ENCODE peak calls at places on chromosomes 2 and 18, in four cellular contexts. One of them, this sample, is unnamed.

GRCh38 chr2:239502430-239503221 is 101.8 kb upstream of the HDAC4 start:
- DNase-seq in SK-N-SH: no peak
- DNase-seq in epithelial cell of esophagus: no peak
- DNase-seq in upper lobe of left lung: peak; percentile 82
- DNase-seq in this sample: no peak

GRCh38 chr2:178718988-178719387 is 88.2 kb downstream of the TTN start:
- DNase-seq in SK-N-SH: no peak
- DNase-seq in epithelial cell of esophagus: no peak
- DNase-seq in upper lobe of left lung: no peak
- DNase-seq in this sample: no peak

GRCh38 chr18:37701967-37702366 is 136.4 kb upstream of the CELF4 start:
- DNase-seq in SK-N-SH: no peak
- DNase-seq in epithelial cell of esophagus: no peak
- DNase-seq in upper lobe of left lung: no peak
- DNase-seq in this sample: no peak

GRCh38 chr2:11550302-11550701 is 16.5 kb downstream of the GREB1 start:
- DNase-seq in SK-N-SH: no peak
- DNase-seq in epithelial cell of esophagus: no peak
- DNase-seq in upper lobe of left lung: no peak
- DNase-seq in this sample: no peak

GRCh38 chr2:95012881-95013550 is 12.5 kb upstream of the MAL start:
- DNase-seq in SK-N-SH: no peak
- DNase-seq in epithelial cell of esophagus: no peak
- DNase-seq in upper lobe of left lung: no peak
- DNase-seq in this sample: no peak

GRCh38 chr2:100988630-100989417 is 13.3 kb upstream of the RPL31 start:
- DNase-seq in SK-N-SH: no peak
- DNase-seq in epithelial cell of esophagus: no peak
- DNase-seq in upper lobe of left lung: peak; percentile 47
- DNase-seq in this sample: no peak

GRCh38 chr2:80496770-80497169 is 192.2 kb upstream of the LRRTM1 start:
- DNase-seq in SK-N-SH: no peak
- DNase-seq in epithelial cell of esophagus: peak; percentile 83
- DNase-seq in upper lobe of left lung: no peak
- DNase-seq in this sample: peak; percentile 77

GRCh38 chr2:224865016-224865415 is 148.9 kb upstream of the CCDC195 start:
- DNase-seq in SK-N-SH: peak; percentile 53
- DNase-seq in epithelial cell of esophagus: no peak
- DNase-seq in upper lobe of left lung: no peak
- DNase-seq in this sample: no peak

GRCh38 chr18:74388227-74388626 is 68.9 kb downstream of the DIPK1C start:
- DNase-seq in SK-N-SH: no peak
- DNase-seq in epithelial cell of esophagus: peak; percentile 19
- DNase-seq in upper lobe of left lung: no peak
- DNase-seq in this sample: peak; percentile 16

GRCh38 chr2:64626146-64626809 is 27.4 kb downstream of the SERTAD2 start:
- DNase-seq in SK-N-SH: no peak
- DNase-seq in epithelial cell of esophagus: no peak
- DNase-seq in upper lobe of left lung: no peak
- DNase-seq in this sample: no peak

GRCh38 chr2:120373424-120373823 is 27.5 kb downstream of the INHBB start:
- DNase-seq in SK-N-SH: no peak
- DNase-seq in epithelial cell of esophagus: no peak
- DNase-seq in upper lobe of left lung: no peak
- DNase-seq in this sample: no peak

GRCh38 chr2:105977212-105977611 is 216.9 kb downstream of the UXS1 start:
- DNase-seq in SK-N-SH: no peak
- DNase-seq in epithelial cell of esophagus: peak; percentile 85
- DNase-seq in upper lobe of left lung: no peak
- DNase-seq in this sample: peak; percentile 46

GRCh38 chr2:165070089-165070488 is 114.8 kb upstream of the SLC38A11 start:
- DNase-seq in SK-N-SH: no peak
- DNase-seq in epithelial cell of esophagus: no peak
- DNase-seq in upper lobe of left lung: peak; percentile 21
- DNase-seq in this sample: no peak

GRCh38 chr18:9413586-9413985 is 61.7 kb upstream of the RALBP1 start:
- DNase-seq in SK-N-SH: no peak
- DNase-seq in epithelial cell of esophagus: peak; percentile 10
- DNase-seq in upper lobe of left lung: no peak
- DNase-seq in this sample: no peak

GRCh38 chr2:53182609-53183008 is 585.0 kb upstream of the CHAC2 start:
- DNase-seq in SK-N-SH: no peak
- DNase-seq in epithelial cell of esophagus: peak; percentile 71
- DNase-seq in upper lobe of left lung: no peak
- DNase-seq in this sample: no peak

GRCh38 chr2:98842136-98842535 is 93.9 kb downstream of the CRACDL start:
- DNase-seq in SK-N-SH: no peak
- DNase-seq in epithelial cell of esophagus: no peak
- DNase-seq in upper lobe of left lung: no peak
- DNase-seq in this sample: no peak

GRCh38 chr18:50424877-50425690 is 50.2 kb downstream of the SKA1 start:
- DNase-seq in SK-N-SH: no peak
- DNase-seq in epithelial cell of esophagus: peak; percentile 58
- DNase-seq in upper lobe of left lung: no peak
- DNase-seq in this sample: no peak

GRCh38 chr2:42153944-42154593 is 15.1 kb upstream of the EML4 start:
- DNase-seq in SK-N-SH: no peak
- DNase-seq in epithelial cell of esophagus: no peak
- DNase-seq in upper lobe of left lung: no peak
- DNase-seq in this sample: no peak

GRCh38 chr2:204748286-204748685 is 203.0 kb downstream of the PARD3B start:
- DNase-seq in SK-N-SH: no peak
- DNase-seq in epithelial cell of esophagus: no peak
- DNase-seq in upper lobe of left lung: no peak
- DNase-seq in this sample: no peak

GRCh38 chr2:2326053-2326452 is 5.0 kb downstream of the MYT1L start:
- DNase-seq in SK-N-SH: no peak
- DNase-seq in epithelial cell of esophagus: no peak
- DNase-seq in upper lobe of left lung: no peak
- DNase-seq in this sample: no peak

GRCh38 chr18:75223687-75224347 is 13.2 kb downstream of the TSHZ1 start:
- DNase-seq in SK-N-SH: no peak
- DNase-seq in epithelial cell of esophagus: no peak
- DNase-seq in upper lobe of left lung: no peak
- DNase-seq in this sample: no peak

GRCh38 chr2:146927080-146927714 is 917.6 kb upstream of the ACVR2A start:
- DNase-seq in SK-N-SH: peak; percentile 14
- DNase-seq in epithelial cell of esophagus: peak; percentile 65
- DNase-seq in upper lobe of left lung: no peak
- DNase-seq in this sample: peak; percentile 71

GRCh38 chr2:37561615-37562569 is 109.5 kb downstream of the CDC42EP3 start:
- DNase-seq in SK-N-SH: no peak
- DNase-seq in epithelial cell of esophagus: peak; percentile 91
- DNase-seq in upper lobe of left lung: no peak
- DNase-seq in this sample: peak; percentile 93

GRCh38 chr2:105734762-105735538 is 9.8 kb upstream of the NCK2 start:
- DNase-seq in SK-N-SH: no peak
- DNase-seq in epithelial cell of esophagus: peak; percentile 58
- DNase-seq in upper lobe of left lung: no peak
- DNase-seq in this sample: peak; percentile 46

GRCh38 chr2:68878753-68879152 is 7.6 kb upstream of the BMP10 start:
- DNase-seq in SK-N-SH: no peak
- DNase-seq in epithelial cell of esophagus: no peak
- DNase-seq in upper lobe of left lung: no peak
- DNase-seq in this sample: no peak

GRCh38 chr2:146523218-146523617 is 1321.6 kb upstream of the ACVR2A start:
- DNase-seq in SK-N-SH: no peak
- DNase-seq in epithelial cell of esophagus: peak; percentile 5
- DNase-seq in upper lobe of left lung: no peak
- DNase-seq in this sample: peak; percentile 3

GRCh38 chr2:208033701-208034502 is 8.6 kb upstream of the PLEKHM3 start:
- DNase-seq in SK-N-SH: no peak
- DNase-seq in epithelial cell of esophagus: peak; percentile 89
- DNase-seq in upper lobe of left lung: no peak
- DNase-seq in this sample: peak; percentile 82

GRCh38 chr2:105782123-105782522 is 37.4 kb downstream of the NCK2 start:
- DNase-seq in SK-N-SH: no peak
- DNase-seq in epithelial cell of esophagus: no peak
- DNase-seq in upper lobe of left lung: no peak
- DNase-seq in this sample: no peak

GRCh38 chr2:229392214-229392613 is 121.1 kb upstream of the PID1 start:
- DNase-seq in SK-N-SH: no peak
- DNase-seq in epithelial cell of esophagus: no peak
- DNase-seq in upper lobe of left lung: no peak
- DNase-seq in this sample: no peak

GRCh38 chr2:127193948-127194267 is 26.2 kb downstream of the CYP27C1 start:
- DNase-seq in SK-N-SH: no peak
- DNase-seq in epithelial cell of esophagus: no peak
- DNase-seq in upper lobe of left lung: no peak
- DNase-seq in this sample: no peak

GRCh38 chr2:130728007-130728454 is 839 bp upstream of the GPR148 start:
- DNase-seq in SK-N-SH: no peak
- DNase-seq in epithelial cell of esophagus: peak; percentile 13
- DNase-seq in upper lobe of left lung: no peak
- DNase-seq in this sample: no peak

GRCh38 chr2:171522057-171522803 is at the start of gene CYBRD1:
- DNase-seq in SK-N-SH: peak; percentile 78
- DNase-seq in epithelial cell of esophagus: peak; percentile 39
- DNase-seq in upper lobe of left lung: peak; percentile 95
- DNase-seq in this sample: peak; percentile 74

GRCh38 chr2:26840937-26841610 is 6.9 kb upstream of the DPYSL5 start:
- DNase-seq in SK-N-SH: peak; percentile 54
- DNase-seq in epithelial cell of esophagus: peak; percentile 51
- DNase-seq in upper lobe of left lung: no peak
- DNase-seq in this sample: peak; percentile 24
- TF ChIP-seq CTCF in SK-N-SH: peak; percentile 14
- TF ChIP-seq CTCF in epithelial cell of esophagus: peak; percentile 48
- TF ChIP-seq CTCF in upper lobe of left lung: no peak
- TF ChIP-seq CTCF in this sample: no peak

DNA sequence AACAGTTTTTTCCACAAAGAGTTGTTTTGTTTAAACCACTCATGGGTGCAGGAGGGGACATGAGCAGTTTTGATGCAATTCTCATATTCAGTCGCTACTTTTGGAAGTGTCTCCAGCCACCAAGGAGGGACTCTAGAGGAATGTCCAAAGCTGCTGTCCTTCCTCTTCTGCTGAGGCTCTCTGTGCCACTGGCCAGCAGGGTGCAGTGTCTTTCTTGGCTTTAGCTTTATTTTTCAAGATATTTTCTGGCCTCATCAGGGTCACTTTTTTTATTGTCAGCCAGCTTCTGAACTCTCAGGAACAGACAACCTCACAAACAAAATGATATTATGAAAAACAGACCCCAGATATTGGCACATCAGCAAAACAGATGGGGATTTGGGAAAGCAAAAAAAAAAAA is 289.3 kb upstream of the ZSWIM2 start:
- DNase-seq in SK-N-SH: peak; percentile 3
- DNase-seq in epithelial cell of esophagus: peak; percentile 42
- DNase-seq in upper lobe of left lung: no peak
- DNase-seq in this sample: peak; percentile 43
- TF ChIP-seq CTCF in SK-N-SH: peak; percentile 69
- TF ChIP-seq CTCF in epithelial cell of esophagus: peak; percentile 75
- TF ChIP-seq CTCF in upper lobe of left lung: peak; percentile 37
- TF ChIP-seq CTCF in this sample: peak; percentile 28

GRCh38 chr2:24881623-24882022 is 38.4 kb downstream of the ADCY3 start:
- DNase-seq in SK-N-SH: no peak
- DNase-seq in epithelial cell of esophagus: no peak
- DNase-seq in upper lobe of left lung: no peak
- DNase-seq in this sample: no peak
- TF ChIP-seq CTCF in SK-N-SH: peak; percentile 21
- TF ChIP-seq CTCF in epithelial cell of esophagus: no peak
- TF ChIP-seq CTCF in upper lobe of left lung: no peak
- TF ChIP-seq CTCF in this sample: no peak

DNA sequence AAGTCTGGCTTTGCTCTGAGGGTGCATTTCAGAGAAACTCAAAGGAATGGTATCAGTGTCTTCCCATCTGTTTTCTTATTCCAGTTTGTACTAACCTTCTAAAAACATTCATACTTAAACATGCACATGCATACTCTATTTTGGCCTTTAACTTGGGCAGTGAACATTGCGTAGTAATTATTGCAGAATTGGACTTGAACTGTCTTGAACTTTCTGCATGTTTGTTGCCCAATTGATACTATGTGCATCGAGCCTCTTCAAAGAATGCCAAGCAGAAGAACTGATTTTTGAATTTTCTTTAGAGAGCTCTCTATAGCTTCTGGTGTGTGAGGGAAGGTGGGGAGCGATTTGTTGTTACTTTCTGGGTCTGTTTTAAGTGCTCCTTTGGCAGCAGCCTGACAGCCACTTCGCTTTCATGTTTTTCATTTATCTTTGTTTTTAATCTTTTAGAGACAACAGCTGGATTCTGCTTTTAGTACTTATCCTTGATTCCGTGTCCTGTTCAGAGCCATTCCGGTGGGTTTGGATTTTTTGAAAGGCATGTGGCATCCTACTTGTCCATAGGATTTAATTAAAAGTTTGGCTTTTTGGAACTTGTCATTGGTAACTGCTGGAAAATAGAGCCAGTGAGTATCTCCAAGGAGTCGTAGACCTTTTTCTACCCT is 159.2 kb downstream of the RAPGEF4 start:
- DNase-seq in SK-N-SH: peak; percentile 29
- DNase-seq in epithelial cell of esophagus: no peak
- DNase-seq in upper lobe of left lung: no peak
- DNase-seq in this sample: no peak
- TF ChIP-seq CTCF in SK-N-SH: no peak
- TF ChIP-seq CTCF in epithelial cell of esophagus: no peak
- TF ChIP-seq CTCF in upper lobe of left lung: no peak
- TF ChIP-seq CTCF in this sample: no peak

GRCh38 chr18:2222270-2223185 is 348.8 kb downstream of the METTL4 start:
- DNase-seq in SK-N-SH: no peak
- DNase-seq in epithelial cell of esophagus: peak; percentile 74
- DNase-seq in upper lobe of left lung: no peak
- DNase-seq in this sample: no peak

GRCh38 chr18:2218101-2218500 is 353.2 kb downstream of the METTL4 start:
- DNase-seq in SK-N-SH: no peak
- DNase-seq in epithelial cell of esophagus: no peak
- DNase-seq in upper lobe of left lung: no peak
- DNase-seq in this sample: no peak

GRCh38 chr18:2223394-2223793 is 347.9 kb downstream of the METTL4 start:
- DNase-seq in SK-N-SH: no peak
- DNase-seq in epithelial cell of esophagus: peak; percentile 17
- DNase-seq in upper lobe of left lung: no peak
- DNase-seq in this sample: no peak

GRCh38 chr18:2223859-2224258 is 347.4 kb downstream of the METTL4 start:
- DNase-seq in SK-N-SH: no peak
- DNase-seq in epithelial cell of esophagus: peak; percentile 65
- DNase-seq in upper lobe of left lung: no peak
- DNase-seq in this sample: peak; percentile 63
- TF ChIP-seq CTCF in SK-N-SH: peak; percentile 71
- TF ChIP-seq CTCF in epithelial cell of esophagus: peak; percentile 72
- TF ChIP-seq CTCF in upper lobe of left lung: peak; percentile 29
- TF ChIP-seq CTCF in this sample: peak; percentile 76

This sample was measured in MCF 10A.